ENCODE peak calls at places on chromosomes 13 and 19, in ten cellular contexts. Y is GDM1; P is osteoblast; N is activated CD4-positive, alpha-beta T cell treated with anti-CD3 and anti-CD28 coated beads, Interleukin-2, amount 50 U/mL, for 48 hours; C is GM12892; D is left ventricle myocardium superior; O is NCI-H1105 treated with DMSO at 0.1 percent for 48 hours; H is AG08396; S is non-pigmented ciliary epithelial cell; Q is adrenal gland. T is an unnamed sample.

GRCh38 chr13:30339721-30340366 is 32.5 kb upstream of the KATNAL1 start:
- DNase-seq in O (no peak), Q (no peak), H (no peak), Y (no peak), P (no peak), C (no peak), N (no peak), S (no peak), D (no peak), T (no peak)

GRCh38 chr13:25727776-25728175 is 324.0 kb downstream of the SHISA2 start:
- DNase-seq in S (no peak), H (no peak), N (no peak), C (no peak), Y (no peak), D (no peak), P (no peak), O (no peak), Q (no peak), T (no peak)

GRCh38 chr13:45242070-45242469 is 41.2 kb upstream of the KCTD4 start:
- DNase-seq in Q (peak), N (no peak), D (no peak), O (peak), C (no peak), S (no peak), P (no peak), H (peak), Y (peak), T (no peak)

GRCh38 chr19:8393192-8393870 is 3.2 kb downstream of the RAB11B start:
- DNase-seq in N (no peak), C (no peak), Y (no peak), S (no peak), P (peak), Q (no peak), D (no peak), O (no peak), H (no peak), T (no peak)

GRCh38 chr19:4164262-4164661 is 10.8 kb downstream of the CREB3L3 start:
- DNase-seq in C (no peak), Y (no peak), Q (no peak), H (no peak), P (peak), O (peak), S (no peak), D (no peak), N (no peak), T (no peak)

GRCh38 chr13:33279414-33279813 is 6.1 kb downstream of the STARD13 start:
- DNase-seq in N (no peak), Y (no peak), C (no peak), D (peak), S (no peak), Q (no peak), P (no peak), O (no peak), H (no peak), T (no peak)

GRCh38 chr19:16338470-16339360 is 14.1 kb downstream of the KLF2 start:
- DNase-seq in C (peak), D (peak), S (peak), H (peak), N (peak), Q (no peak), Y (no peak), P (peak), O (no peak), T (peak)

GRCh38 chr13:113813070-113813748 is 50.7 kb downstream of the GAS6 start:
- DNase-seq in P (no peak), N (no peak), S (no peak), C (no peak), H (no peak), O (no peak), Q (no peak), Y (no peak), D (no peak), T (no peak)

GRCh38 chr19:1807030-1807694 is 4.9 kb downstream of the ATP8B3 start:
- DNase-seq in H (no peak), S (no peak), Y (no peak), O (no peak), N (no peak), Q (no peak), P (no peak), D (no peak), C (no peak), T (no peak)

GRCh38 chr19:10961763-10962536 is 1.1 kb downstream of the SMARCA4 start:
- DNase-seq in P (peak), O (no peak), Q (no peak), S (no peak), D (no peak), H (peak), C (no peak), N (no peak), Y (no peak), T (no peak)

GRCh38 chr19:52963229-52963760 is 614 bp upstream of the ZNF816 start:
- DNase-seq in C (no peak), S (no peak), P (peak), O (no peak), Q (peak), Y (no peak), H (peak), N (no peak), D (peak), T (peak)

GRCh38 chr13:102707465-102707864 is 12.6 kb upstream of the METTL21C start:
- DNase-seq in Q (peak), O (peak), Y (no peak), P (peak), D (no peak), C (no peak), H (peak), N (no peak), S (peak), T (no peak)

GRCh38 chr19:41223431-41224234 is 4.6 kb downstream of the AXL start:
- DNase-seq in P (peak), Q (peak), Y (no peak), H (peak), S (peak), D (no peak), C (no peak), N (no peak), O (no peak), T (no peak)

GRCh38 chr13:38753878-38754277 is 67.0 kb downstream of the FREM2 start:
- DNase-seq in O (no peak), S (no peak), H (no peak), N (no peak), P (no peak), D (no peak), Q (no peak), Y (no peak), C (no peak), T (no peak)

GRCh38 chr19:35162471-35163326 is 8.2 kb downstream of the FXYD5 start:
- DNase-seq in H (no peak), S (no peak), Y (no peak), C (no peak), N (no peak), O (no peak), D (no peak), P (peak), Q (no peak), T (no peak)

GRCh38 chr19:47296036-47296435 is 13.6 kb upstream of the C5AR1 start:
- DNase-seq in Y (peak), P (peak), S (no peak), O (peak), C (peak), N (peak), D (peak), Q (peak), H (peak), T (peak)

GRCh38 chr13:46278474-46278873 is 66.7 kb downstream of the LRRC63 start:
- DNase-seq in O (no peak), Q (no peak), H (no peak), C (no peak), Y (no peak), P (no peak), N (no peak), D (no peak), S (no peak), T (no peak)

GRCh38 chr19:15265849-15266248 is 33.6 kb upstream of the EPHX3 start:
- DNase-seq in C (no peak), Q (peak), Y (no peak), P (peak), S (peak), N (no peak), D (peak), H (peak), O (peak), T (peak)

GRCh38 chr19:41426952-41427646 is at the start of gene B3GNT8:
- DNase-seq in Y (no peak), Q (peak), N (peak), P (peak), S (no peak), O (peak), C (peak), H (peak), D (peak), T (peak)

GRCh38 chr13:50779443-50780200 is 63.9 kb downstream of the DLEU7 start:
- DNase-seq in O (no peak), Y (no peak), N (no peak), D (no peak), S (no peak), H (no peak), P (no peak), Q (no peak), C (no peak), T (no peak)

T was measured in left cardiac atrium.